ENCODE peak calls at places on chromosomes 2 and 18, in five cellular contexts. C is sigmoid colon, F is GM23338, H is heart right ventricle, T is uterus. A is an unnamed sample. For H3K4me1, the result is how much of the 10 kb centered on the place peaks cover.

GRCh38 chr18:1047406-1047805 is 142.7 kb downstream of the ADCYAP1 start:
- DNase-seq in T (no peak), C (no peak), H (no peak), F (no peak), A (no peak)

GRCh38 chr2:27306657-27307544 is 1.3 kb downstream of the UCN start:
- DNase-seq in C (no peak), H (no peak), F (peak), T (no peak), A (peak)

GRCh38 chr2:24354899-24355298 is 5.4 kb downstream of the ITSN2 start:
- DNase-seq in C (no peak), H (no peak), F (no peak), T (no peak), A (no peak)

GRCh38 chr18:47999801-48000248 is 69.4 kb upstream of the SMAD2 start:
- DNase-seq in H (no peak), F (no peak), C (no peak), T (no peak), A (no peak)

GRCh38 chr2:230269715-230270114 is 44.2 kb downstream of the SP140 start:
- DNase-seq in H (no peak), T (no peak), C (no peak), F (no peak), A (no peak)

GRCh38 chr2:23525137-23525765 is 140.3 kb downstream of the KLHL29 start:
- DNase-seq in C (no peak), F (no peak), H (no peak), T (no peak), A (no peak)

GRCh38 chr2:189848276-189848675 is 64.0 kb downstream of the PMS1 start:
- DNase-seq in H (no peak), T (no peak), F (no peak), C (no peak), A (no peak)

GRCh38 chr2:165794520-165794882 is 454 bp upstream of the GALNT3 start:
- DNase-seq in H (peak), T (peak), C (peak), F (peak), A (peak)

GRCh38 chr2:47422560-47422959 is 19.6 kb downstream of the MSH2 start:
- DNase-seq in C (no peak), H (no peak), T (no peak), F (no peak), A (no peak)

GRCh38 chr2:71646028-71646427 is 192.7 kb downstream of the DYSF start:
- DNase-seq in H (peak), T (no peak), F (no peak), C (peak), A (peak)

GRCh38 chr18:62187543-62188378 is 706 bp downstream of the RELCH start:
- DNase-seq in T (no peak), H (peak), F (peak), C (no peak), A (no peak)

GRCh38 chr2:219378167-219378851 is 9.4 kb downstream of the DNPEP start:
- DNase-seq in H (no peak), F (no peak), T (no peak), C (no peak), A (no peak)

GRCh38 chr18:8443505-8443904 is 165.7 kb upstream of the RAB12 start:
- DNase-seq in F (no peak), H (no peak), C (no peak), T (no peak), A (no peak)

GRCh38 chr2:85704800-85705679 is 10.9 kb downstream of the GNLY start:
- DNase-seq in F (no peak), C (no peak), H (no peak), T (no peak), A (no peak)

GRCh38 chr2:85707304-85707703 is 13.1 kb downstream of the GNLY start:
- DNase-seq in H (peak), C (peak), F (peak), T (no peak), A (no peak)

GRCh38 chr2:85705680-85706039 is 11.5 kb downstream of the GNLY start:
- DNase-seq in H (peak), T (peak), F (no peak), C (peak), A (no peak)

GRCh38 chr2:85706604-85707296 is 12.6 kb downstream of the GNLY start:
- DNase-seq in F (no peak), H (no peak), C (peak), T (no peak), A (no peak)

DNA sequence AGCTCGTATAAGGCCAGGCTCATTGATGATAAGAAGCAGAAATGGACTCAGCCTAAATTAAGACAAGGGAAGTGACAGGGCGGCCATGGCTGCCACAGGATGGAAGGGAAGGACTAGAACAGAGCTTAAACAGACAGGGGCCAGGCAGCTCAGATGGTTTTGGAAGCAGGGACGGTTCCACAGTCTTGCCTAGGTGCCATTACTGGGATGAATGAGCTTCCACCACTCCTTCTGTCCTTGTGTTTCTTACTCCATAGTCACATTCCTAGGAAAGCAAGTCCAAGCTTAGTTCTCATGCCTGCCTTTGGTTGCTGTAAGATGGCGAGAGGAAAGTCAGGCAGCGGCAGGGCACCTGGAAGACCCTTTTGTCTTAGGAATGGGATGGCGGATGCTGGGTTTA is 11.9 kb downstream of the GNLY start:
- DNase-seq in F (no peak), T (no peak), C (no peak), H (no peak), A (no peak)
- H3K27ac ChIP-seq in F (no peak), T (peak), C (peak), H (peak), A (no peak)

GRCh38 chr2:15613736-15614429 is 22.2 kb downstream of the DDX1 start:
- DNase-seq in H (no peak), C (no peak), F (no peak), T (no peak), A (no peak)
- H3K4me1 ChIP-seq in H (under half), C (under half), F (under half), T (under half), A (under half)

GRCh38 chr2:73982140-73982617 is 2.5 kb upstream of the TET3 start:
- DNase-seq in F (no peak), T (no peak), H (no peak), C (no peak), A (no peak)

GRCh38 chr2:73979686-73980085 is 5.0 kb upstream of the TET3 start:
- DNase-seq in F (no peak), H (no peak), T (no peak), C (no peak), A (no peak)

GRCh38 chr2:73981081-73981968 is 3.4 kb upstream of the TET3 start:
- DNase-seq in C (peak), F (peak), T (no peak), H (no peak), A (peak)

GRCh38 chr2:73979021-73979420 is 5.7 kb upstream of the TET3 start:
- DNase-seq in F (peak), T (no peak), C (no peak), H (no peak), A (no peak)

DNA sequence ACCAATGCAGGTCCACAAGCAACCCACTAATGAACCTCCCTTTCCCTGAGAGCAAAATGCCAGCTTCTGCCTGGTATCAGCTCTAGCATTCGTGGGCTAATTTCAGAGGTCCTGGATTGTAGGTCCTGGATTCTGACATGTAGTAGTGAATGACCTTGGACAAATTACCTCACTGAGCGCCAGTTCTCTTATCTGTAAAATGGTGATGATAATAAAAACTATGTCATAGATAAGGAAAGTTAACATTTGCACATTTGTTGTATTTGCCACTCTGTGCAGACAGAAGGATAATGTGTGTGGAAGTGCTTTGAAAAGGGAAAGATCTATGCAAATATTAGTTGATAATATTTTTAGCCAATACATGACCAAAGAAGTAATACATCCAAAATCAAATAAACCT is 4.1 kb upstream of the TET3 start:
- DNase-seq in T (no peak), C (no peak), H (no peak), F (no peak), A (no peak)
- H3K4me3 ChIP-seq in T (no peak), C (no peak), H (no peak), F (peak), A (no peak)

GRCh38 chr2:98726735-98727368 is 4.1 kb downstream of the MGAT4A start:
- DNase-seq in F (no peak), T (no peak), H (no peak), C (no peak), A (no peak)

GRCh38 chr2:98726172-98726725 is 4.7 kb downstream of the MGAT4A start:
- DNase-seq in T (no peak), C (no peak), H (no peak), F (no peak), A (no peak)

GRCh38 chr2:98727758-98728718 is 2.9 kb downstream of the MGAT4A start:
- DNase-seq in C (no peak), F (no peak), T (no peak), H (no peak), A (no peak)

GRCh38 chr2:98729652-98730051 is 1.3 kb downstream of the MGAT4A start:
- DNase-seq in H (no peak), C (no peak), T (no peak), F (no peak), A (no peak)

GRCh38 chr2:98727369-98727749 is 3.6 kb downstream of the MGAT4A start:
- DNase-seq in C (no peak), T (no peak), F (no peak), H (no peak), A (no peak)
- H3K27ac ChIP-seq in C (peak), T (peak), F (no peak), H (peak), A (no peak)

GRCh38 chr18:54090856-54091255 is 133.6 kb downstream of the MBD2 start:
- DNase-seq in C (no peak), T (no peak), F (no peak), H (no peak), A (no peak)

GRCh38 chr18:54080854-54081253 is 143.6 kb downstream of the MBD2 start:
- DNase-seq in H (no peak), F (no peak), T (no peak), C (no peak), A (no peak)

GRCh38 chr18:54086863-54087262 is 137.6 kb downstream of the MBD2 start:
- DNase-seq in T (no peak), H (no peak), F (no peak), C (no peak), A (no peak)

GRCh38 chr18:54089749-54090459 is 134.6 kb downstream of the MBD2 start:
- DNase-seq in C (no peak), T (no peak), F (no peak), H (no peak), A (no peak)

DNA sequence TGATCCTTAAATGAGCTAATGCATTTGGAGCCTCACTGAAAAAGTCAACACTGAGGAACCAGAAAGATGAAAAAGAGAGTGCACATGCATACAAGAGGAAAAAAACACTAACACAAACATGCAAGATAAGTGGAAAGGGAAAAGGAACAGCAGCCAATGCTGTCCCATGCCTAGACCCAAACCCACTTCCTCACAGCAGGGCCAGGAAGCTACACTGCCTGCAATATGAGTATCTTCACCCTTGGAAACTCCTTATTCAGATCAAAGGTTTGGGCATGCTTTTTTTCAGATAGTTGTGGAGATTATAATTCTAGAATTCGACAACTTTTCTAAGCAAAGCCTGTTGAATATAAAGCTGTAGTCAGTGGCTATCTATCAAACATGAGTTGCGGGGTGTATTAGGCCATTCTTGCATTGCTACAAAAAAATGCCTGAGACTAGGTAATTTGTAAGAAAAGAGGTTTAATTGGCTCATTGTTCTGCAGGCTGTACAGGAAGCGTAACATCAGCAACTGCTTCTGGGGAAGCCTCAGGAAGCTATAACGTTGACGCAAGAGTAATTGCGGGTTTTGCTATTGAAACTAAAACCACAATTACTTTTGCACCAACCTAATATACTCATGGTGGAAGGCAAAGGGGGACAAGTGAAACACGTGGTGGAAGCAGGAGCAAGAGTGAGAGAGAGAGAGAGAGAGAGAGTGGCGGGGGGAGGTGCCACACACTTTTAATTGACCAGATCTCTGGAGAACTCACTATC is 138.2 kb downstream of the MBD2 start:
- DNase-seq in C (no peak), T (no peak), F (no peak), H (no peak), A (no peak)
- H3K4me1 ChIP-seq in C (under half), T (under half), F (under half), H (under half), A (under half)

GRCh38 chr2:148554459-148555247 is 89.9 kb upstream of the EPC2 start:
- DNase-seq in T (no peak), F (peak), H (no peak), C (no peak), A (no peak)

GRCh38 chr2:148549001-148549400 is 95.5 kb upstream of the EPC2 start:
- DNase-seq in T (no peak), C (no peak), H (no peak), F (no peak), A (no peak)

GRCh38 chr2:148553332-148553887 is 91.1 kb upstream of the EPC2 start:
- DNase-seq in F (no peak), C (no peak), T (no peak), H (no peak), A (no peak)

GRCh38 chr2:148555622-148556294 is 88.8 kb upstream of the EPC2 start:
- DNase-seq in C (no peak), T (no peak), F (no peak), H (no peak), A (no peak)

GRCh38 chr2:148552675-148553331 is 91.7 kb upstream of the EPC2 start:
- DNase-seq in C (no peak), T (no peak), F (no peak), H (no peak), A (no peak)
- H3K4me3 ChIP-seq in C (peak), T (peak), F (no peak), H (peak), A (no peak)

DNA sequence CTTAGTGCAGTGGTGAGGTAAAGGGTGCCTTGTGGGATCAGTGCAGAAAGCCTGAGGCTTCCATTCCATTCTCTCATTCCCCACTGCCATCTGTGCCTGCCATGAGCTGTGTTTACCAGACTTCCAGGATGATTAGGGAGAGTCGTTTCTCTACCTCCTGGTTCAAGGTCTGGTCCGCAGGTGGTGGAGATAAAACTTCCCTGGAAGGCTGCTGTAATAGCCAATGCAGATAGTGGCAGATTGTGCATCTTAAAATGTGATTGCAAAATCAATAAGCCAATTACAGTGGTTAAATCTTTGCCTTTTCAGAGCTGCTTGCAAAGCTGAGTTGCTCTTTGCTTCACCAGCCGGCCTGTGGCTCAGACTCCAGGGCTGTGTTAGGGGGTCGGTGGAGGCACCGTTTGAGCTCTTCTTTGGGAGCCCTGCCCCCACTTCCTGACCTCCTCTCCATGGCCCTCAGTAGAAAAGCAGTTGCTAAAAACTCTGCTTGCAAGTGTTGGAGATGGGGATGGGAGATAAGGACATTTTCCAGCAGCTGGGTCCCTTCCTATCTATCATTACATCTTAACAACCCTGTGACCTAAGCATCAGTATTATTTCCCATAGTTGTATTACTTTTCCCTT is 95.2 kb upstream of the HS6ST1 start:
- DNase-seq in H (no peak), T (no peak), C (no peak), F (no peak), A (no peak)
- H3K27ac ChIP-seq in H (no peak), T (no peak), C (no peak), F (no peak), A (no peak)

GRCh38 chr2:203683932-203684556 is 22.4 kb upstream of the CD28 start:
- DNase-seq in F (no peak), H (no peak), C (no peak), T (no peak), A (peak)

GRCh38 chr2:203683421-203683820 is 23.0 kb upstream of the CD28 start:
- DNase-seq in F (no peak), T (no peak), C (no peak), H (no peak), A (no peak)

GRCh38 chr2:203687161-203687560 is 19.3 kb upstream of the CD28 start:
- DNase-seq in H (no peak), C (no peak), T (no peak), F (no peak), A (no peak)

GRCh38 chr2:203685789-203686433 is 20.5 kb upstream of the CD28 start:
- DNase-seq in C (no peak), H (no peak), F (no peak), T (no peak), A (no peak)

GRCh38 chr2:203685081-203685621 is 21.3 kb upstream of the CD28 start:
- DNase-seq in H (peak), C (no peak), F (no peak), T (no peak), A (peak)
- H3K4me1 ChIP-seq in H (half or more), C (under half), F (under half), T (under half), A (under half)

DNA sequence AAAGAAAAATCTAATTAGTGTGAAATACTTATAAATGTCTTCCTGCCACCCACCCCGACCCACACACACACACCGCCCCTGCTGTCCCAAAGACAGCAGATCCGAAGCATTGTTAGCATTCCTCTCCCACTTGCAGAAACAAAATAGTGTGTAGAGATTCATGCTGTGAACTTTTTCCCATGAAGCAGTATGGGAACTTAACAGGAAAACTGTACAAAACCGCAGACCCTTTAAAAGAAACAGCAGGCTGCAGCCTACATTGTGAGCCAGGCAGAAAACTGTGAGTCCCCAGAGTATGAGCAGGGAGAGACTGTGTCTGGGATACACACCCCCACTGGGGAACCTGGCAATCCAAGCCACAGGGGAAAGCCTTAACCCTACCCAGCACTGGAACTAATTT is 298.2 kb upstream of the GULP1 start:
- DNase-seq in C (no peak), T (no peak), H (no peak), F (peak), A (no peak)
- H3K4me3 ChIP-seq in C (no peak), T (no peak), H (no peak), F (no peak), A (no peak)

GRCh38 chr2:95058989-95059601 is 33.6 kb downstream of the MAL start:
- DNase-seq in F (no peak), T (no peak), H (no peak), C (peak), A (no peak)

GRCh38 chr2:95058466-95058988 is 33.0 kb downstream of the MAL start:
- DNase-seq in T (no peak), C (peak), H (no peak), F (no peak), A (peak)

GRCh38 chr2:95060446-95061118 is 35.1 kb downstream of the MAL start:
- DNase-seq in H (no peak), T (no peak), C (peak), F (no peak), A (peak)

GRCh38 chr2:95061119-95061512 is 35.6 kb downstream of the MAL start:
- DNase-seq in T (no peak), C (no peak), F (no peak), H (no peak), A (no peak)

DNA sequence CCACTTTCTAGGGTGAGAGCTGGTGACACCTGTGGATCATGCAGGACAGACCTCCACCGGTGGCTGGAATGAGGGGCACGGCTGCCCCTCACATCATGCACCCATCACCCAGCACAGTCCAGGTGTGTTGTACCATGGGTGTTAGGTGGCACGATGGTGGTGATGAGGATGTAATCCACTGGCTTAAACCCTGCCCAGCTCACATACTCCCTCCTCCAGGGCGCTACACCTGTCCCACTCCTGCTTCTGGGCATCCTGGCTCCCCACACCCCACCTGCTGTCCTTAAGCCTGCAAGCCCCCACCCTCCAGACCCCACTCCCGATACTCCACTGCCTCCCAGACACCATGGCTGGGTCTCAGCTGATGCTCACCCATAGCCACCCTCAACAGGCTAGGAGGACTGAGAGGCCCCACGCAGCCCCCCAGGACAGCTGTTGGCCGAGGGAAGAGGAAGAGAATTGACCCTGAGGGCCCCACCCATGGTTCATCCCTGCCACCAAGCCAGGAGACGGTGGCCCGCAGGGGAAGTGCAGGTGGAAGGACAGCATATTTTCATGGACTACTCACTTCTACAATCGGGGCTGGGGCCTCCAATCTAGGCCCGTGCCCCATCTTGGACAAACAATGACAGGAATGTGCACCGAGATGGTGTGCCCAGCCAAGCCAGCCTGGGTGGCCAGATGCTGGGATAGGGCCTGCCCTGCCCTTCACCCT is 34.3 kb downstream of the MAL start:
- DNase-seq in H (no peak), C (peak), T (no peak), F (no peak), A (no peak)
- H3K27ac ChIP-seq in H (no peak), C (no peak), T (no peak), F (no peak), A (no peak)

A was measured in aorta.